ENCODE peak calls at places on chromosomes 12 and 14, in eight cellular contexts. P is prostate gland, D is HCT116, H is GM23338, T is breast epithelium, X is suprapubic skin, S is Panc1, I is K562. F is an unnamed sample.

GRCh38 chr14:99731536-99732435 is 47.7 kb downstream of the CYP46A1 start:
- DNase-seq in X (peak), D (no peak), T (no peak), S (no peak), H (no peak), P (no peak), I (no peak), F (no peak)

GRCh38 chr12:106139422-106140141 is 828 bp upstream of the NUAK1 start:
- DNase-seq in H (peak), I (no peak), D (peak), X (peak), S (no peak), P (peak), T (no peak), F (no peak)

GRCh38 chr12:19222566-19222965 is 93.0 kb downstream of the PLEKHA5 start:
- DNase-seq in X (no peak), P (no peak), H (no peak), I (no peak), S (no peak), T (no peak), D (no peak), F (no peak)

GRCh38 chr14:92135269-92135668 is 13.5 kb downstream of the CPSF2 start:
- DNase-seq in X (no peak), D (peak), H (peak), I (no peak), S (no peak), P (no peak), T (no peak), F (no peak)

GRCh38 chr14:100900837-100901390 is 2.6 kb downstream of the RTL1 start:
- DNase-seq in H (peak), S (no peak), D (peak), T (no peak), P (peak), X (no peak), I (peak), F (peak)

GRCh38 chr12:76614364-76614763 is 54.8 kb upstream of the OSBPL8 start:
- DNase-seq in X (no peak), S (no peak), D (no peak), T (no peak), H (no peak), I (no peak), P (no peak), F (no peak)

GRCh38 chr12:49627752-49628360 is 4.5 kb downstream of the PRPF40B start:
- DNase-seq in T (no peak), S (no peak), I (no peak), H (no peak), X (no peak), P (no peak), D (peak), F (no peak)

GRCh38 chr12:8948711-8949524 is 527 bp downstream of the M6PR start:
- DNase-seq in X (no peak), P (no peak), I (peak), D (no peak), H (peak), S (no peak), T (no peak), F (no peak)

GRCh38 chr12:106710143-106710893 is 64.2 kb upstream of the RIC8B start:
- DNase-seq in T (no peak), X (no peak), S (no peak), H (peak), P (no peak), I (no peak), D (no peak), F (no peak)

GRCh38 chr12:179131-179884 is 34.6 kb downstream of the SLC6A12 start:
- DNase-seq in T (no peak), P (no peak), H (no peak), I (no peak), S (no peak), D (no peak), X (no peak), F (no peak)

GRCh38 chr14:56224691-56225681 is 106.8 kb downstream of the PELI2 start:
- DNase-seq in I (no peak), H (no peak), P (no peak), T (no peak), D (no peak), X (no peak), S (no peak), F (peak)

GRCh38 chr14:99510556-99511139 is 29.4 kb downstream of the CCNK start:
- DNase-seq in H (no peak), X (no peak), D (no peak), I (no peak), S (no peak), P (no peak), T (no peak), F (no peak)

GRCh38 chr12:88432536-88433462 is 147.5 kb downstream of the KITLG start:
- DNase-seq in T (no peak), P (no peak), X (no peak), H (no peak), D (no peak), I (no peak), S (no peak), F (no peak)

GRCh38 chr12:46675736-46676135 is 150.1 kb downstream of the SLC38A4 start:
- DNase-seq in I (peak), P (no peak), T (no peak), D (no peak), X (no peak), S (no peak), H (peak), F (no peak)

GRCh38 chr14:93951798-93952540 is 24.4 kb downstream of the ASB2 start:
- DNase-seq in X (no peak), D (no peak), I (no peak), T (no peak), S (no peak), P (no peak), H (no peak), F (no peak)

GRCh38 chr12:119061208-119061796 is 80.0 kb downstream of the SRRM4 start:
- DNase-seq in I (peak), D (no peak), H (peak), X (no peak), S (no peak), P (peak), T (no peak), F (no peak)

GRCh38 chr12:27709932-27710591 is 570 bp upstream of the MRPS35 start:
- DNase-seq in X (no peak), H (no peak), I (peak), S (peak), D (no peak), P (peak), T (no peak), F (no peak)

GRCh38 chr12:115060477-115061168 is 376.6 kb upstream of the TBX3 start:
- DNase-seq in H (no peak), I (no peak), P (no peak), S (no peak), D (no peak), X (no peak), T (no peak), F (peak)

GRCh38 chr12:26573212-26573909 is 259.6 kb downstream of the ITPR2 start:
- DNase-seq in I (no peak), X (no peak), H (peak), D (no peak), T (no peak), S (no peak), P (no peak), F (no peak)

GRCh38 chr12:104122298-104122697 is 15.7 kb downstream of the NFYB start:
- DNase-seq in P (no peak), T (no peak), H (peak), D (no peak), S (no peak), I (no peak), X (no peak), F (no peak)

GRCh38 chr12:95385646-95386045 is 88.3 kb upstream of the METAP2 start:
- DNase-seq in T (no peak), P (no peak), S (no peak), X (no peak), I (no peak), D (no peak), H (no peak), F (no peak)

GRCh38 chr12:109144224-109144623 is 27.8 kb downstream of the ACACB start:
- DNase-seq in T (no peak), S (no peak), X (no peak), I (no peak), D (no peak), H (no peak), P (no peak), F (no peak)

GRCh38 chr12:46722737-46723136 is 103.1 kb downstream of the SLC38A4 start:
- DNase-seq in S (no peak), T (no peak), H (no peak), I (no peak), X (no peak), D (no peak), P (no peak), F (no peak)

GRCh38 chr12:49296034-49296835 is 1.3 kb downstream of the PRPH start:
- DNase-seq in S (no peak), P (no peak), X (no peak), I (peak), T (no peak), D (no peak), H (peak), F (no peak)

GRCh38 chr12:124532331-124532750 is 35.1 kb downstream of the NCOR2 start:
- DNase-seq in I (no peak), P (no peak), D (no peak), X (no peak), H (peak), T (no peak), S (no peak), F (no peak)

GRCh38 chr12:25368542-25368941 is 117.8 kb upstream of the KRAS start:
- DNase-seq in P (no peak), D (no peak), T (no peak), S (no peak), X (no peak), H (no peak), I (no peak), F (no peak)

GRCh38 chr12:80551897-80552296 is 107.9 kb downstream of the PTPRQ start:
- DNase-seq in D (peak), H (no peak), I (no peak), S (no peak), P (no peak), X (no peak), T (no peak), F (no peak)

GRCh38 chr12:53328043-53328435 is 6.6 kb upstream of the AAAS start:
- DNase-seq in X (no peak), H (peak), I (peak), P (no peak), D (no peak), T (no peak), S (no peak), F (no peak)

GRCh38 chr14:52552063-52552988 is at the start of the genes GPR137C and TXNDC16:
- DNase-seq in H (peak), S (peak), P (peak), D (peak), X (peak), T (peak), I (peak), F (peak)

GRCh38 chr14:103123128-103123633 is at the start of gene TNFAIP2:
- DNase-seq in I (peak), T (no peak), P (no peak), X (no peak), D (no peak), H (peak), S (no peak), F (no peak)
- TF ChIP-seq POLR2AphosphoS5 in I (no peak), T (peak), P (no peak), X (peak), D (peak), H (no peak), S (peak), F (peak)

DNA sequence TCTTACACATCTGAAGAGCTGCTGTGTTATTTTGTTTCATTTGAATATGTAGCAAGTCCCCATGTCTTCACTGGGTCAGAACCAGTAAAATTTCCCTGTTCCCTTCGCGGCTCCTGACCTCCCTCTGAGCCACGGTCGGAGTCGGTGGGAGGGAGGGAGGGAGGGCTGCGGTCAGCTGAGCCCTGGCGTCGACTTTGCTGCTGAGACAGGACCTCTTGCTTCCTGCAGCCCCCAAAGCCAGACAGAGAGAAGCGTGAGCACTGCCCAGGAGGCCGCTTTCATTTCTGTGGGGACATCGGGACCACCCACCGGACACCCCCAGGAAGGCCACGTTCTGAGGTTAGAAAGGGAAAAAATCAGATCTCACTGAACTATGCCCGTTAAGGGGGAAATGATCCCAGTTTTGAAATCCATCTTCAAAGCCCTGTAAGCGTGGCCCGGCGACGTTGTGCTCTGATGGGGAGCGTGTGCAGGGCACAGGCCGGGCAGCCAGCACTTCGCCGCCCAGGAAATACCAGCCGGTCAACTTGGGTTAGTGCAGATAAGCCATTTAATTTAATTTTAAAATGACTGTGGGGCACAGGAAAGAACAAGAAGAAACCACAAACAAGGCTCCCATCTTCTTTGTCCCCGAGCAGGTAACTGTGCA is 42.1 kb downstream of the NOC4L start:
- DNase-seq in P (no peak), I (no peak), D (no peak), T (no peak), X (no peak), H (no peak), S (no peak), F (no peak)
- H3K4me3 ChIP-seq in P (no peak), I (no peak), D (no peak), T (peak), X (peak), H (no peak), S (no peak), F (no peak)

DNA sequence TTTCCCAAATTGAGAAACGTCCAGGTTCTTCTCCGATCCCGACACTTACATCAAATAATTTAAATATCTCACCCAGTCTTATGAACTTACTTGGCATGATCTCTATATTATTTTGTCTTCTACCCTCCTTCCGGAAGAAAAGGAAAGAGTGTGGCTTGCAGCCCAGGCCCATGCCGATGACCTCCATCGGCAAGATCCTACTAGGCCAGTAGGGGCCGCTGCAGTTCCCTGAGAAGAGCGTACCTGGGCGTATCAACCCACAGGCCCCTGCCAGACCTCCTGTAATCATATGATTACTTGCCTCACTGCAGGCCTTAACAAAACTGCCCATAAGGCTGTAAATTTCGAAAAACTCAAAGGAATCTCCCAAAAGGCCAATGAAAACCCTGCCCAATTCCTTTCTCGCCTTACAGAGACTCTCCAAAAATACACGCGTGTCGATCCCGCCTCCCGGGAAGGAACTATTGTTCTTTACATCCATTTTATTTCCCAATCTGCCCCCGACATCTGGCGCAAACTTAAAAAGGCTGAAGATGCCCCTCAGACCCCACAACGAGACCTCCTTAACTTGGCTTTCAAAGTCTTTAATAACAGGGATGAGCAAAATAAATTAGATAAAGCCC is 69.6 kb downstream of the MOK start:
- DNase-seq in X (no peak), I (peak), P (peak), S (peak), H (peak), D (peak), T (peak), F (no peak)
- TF ChIP-seq POLR2AphosphoS5 in X (no peak), I (no peak), P (peak), S (no peak), H (no peak), D (no peak), T (no peak), F (peak)

GRCh38 chr14:97218713-97219355 is 421.7 kb downstream of the VRK1 start:
- DNase-seq in P (no peak), D (no peak), I (no peak), T (no peak), H (peak), X (no peak), S (no peak), F (peak)
- H3K4me3 ChIP-seq in P (peak), D (no peak), I (no peak), T (peak), H (peak), X (peak), S (no peak), F (peak)

DNA sequence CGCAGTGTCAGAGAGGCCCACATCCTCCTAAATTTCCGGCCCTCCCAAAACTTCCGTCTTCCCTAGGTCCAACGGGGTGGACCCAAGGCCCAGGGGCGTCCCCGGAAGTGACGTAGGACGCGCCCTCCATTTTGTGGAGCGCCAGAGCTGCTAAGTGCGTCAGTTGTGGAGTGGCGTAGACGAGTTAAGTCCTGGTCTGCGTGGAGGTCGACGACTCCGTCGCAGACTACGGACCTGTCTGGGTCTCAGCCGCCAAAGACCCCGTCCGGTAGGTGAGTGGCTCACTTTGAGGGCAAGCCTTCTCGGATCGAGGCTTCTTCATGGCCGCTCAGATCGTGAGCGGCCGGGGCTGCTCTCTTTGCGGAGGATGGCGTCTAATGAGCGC is at the start of gene SRSF5:
- DNase-seq in S (peak), T (peak), D (peak), X (peak), I (peak), H (no peak), P (peak), F (peak)
- TF ChIP-seq POLR2AphosphoS5 in S (peak), T (peak), D (peak), X (peak), I (peak), H (peak), P (peak), F (peak)

GRCh38 chr14:55191101-55191880 is at the start of gene DLGAP5:
- DNase-seq in X (peak), D (peak), H (peak), I (peak), P (peak), S (peak), T (peak), F (peak)
- H3K4me3 ChIP-seq in X (peak), D (peak), H (peak), I (peak), P (peak), S (peak), T (peak), F (peak)